ENCODE peak calls at places on chromosomes 3 and 15, in seven cellular contexts. P is Calu3; U is left ventricle myocardium superior; H is central memory CD4-positive, alpha-beta T cell; L is iris pigment epithelial cell; A is GM10248; W is stomach. D is an unnamed sample.

GRCh38 chr3:196796317-196796716 is 56.7 kb downstream of the PAK2 start:
- DNase-seq in P (no peak), U (no peak), H (no peak), L (no peak), A (no peak), W (no peak), D (no peak)

GRCh38 chr3:127915115-127915936 is at the start of gene KBTBD12:
- DNase-seq in P (no peak), U (peak), H (no peak), L (no peak), A (no peak), W (peak), D (no peak)

GRCh38 chr3:108006901-108007331 is 83.9 kb downstream of the CD47 start:
- DNase-seq in P (no peak), U (no peak), H (no peak), L (no peak), A (no peak), W (no peak), D (no peak)

GRCh38 chr15:62165029-62165792 is at the start of gene C2CD4B:
- DNase-seq in P (peak), U (peak), H (no peak), L (no peak), A (peak), W (peak), D (no peak)

GRCh38 chr15:63339006-63339766 is 42.5 kb downstream of the CA12 start:
- DNase-seq in P (no peak), U (no peak), H (no peak), L (no peak), A (no peak), W (no peak), D (no peak)

GRCh38 chr15:74540135-74540760 is 772 bp upstream of the ARID3B start:
- DNase-seq in P (no peak), U (no peak), H (no peak), L (peak), A (no peak), W (no peak), D (no peak)

GRCh38 chr3:71160800-71161546 is 422.6 kb downstream of the FOXP1 start:
- DNase-seq in P (peak), U (no peak), H (no peak), L (peak), A (no peak), W (no peak), D (no peak)

GRCh38 chr15:29089731-29090616 is 179.6 kb downstream of the NSMCE3 start:
- DNase-seq in P (no peak), U (no peak), H (no peak), L (peak), A (no peak), W (no peak), D (no peak)

GRCh38 chr15:32657198-32657886 is 15.8 kb downstream of the SCG5 start:
- DNase-seq in P (no peak), U (no peak), H (peak), L (no peak), A (peak), W (peak), D (no peak)

GRCh38 chr3:141392416-141392815 is 24.1 kb downstream of the ZBTB38 start:
- DNase-seq in P (no peak), U (no peak), H (no peak), L (no peak), A (no peak), W (no peak), D (no peak)

GRCh38 chr15:48928877-48929538 is 34.7 kb downstream of the SHC4 start:
- DNase-seq in P (no peak), U (no peak), H (no peak), L (no peak), A (no peak), W (no peak), D (no peak)

GRCh38 chr15:26438316-26438715 is 334.6 kb downstream of the GABRB3 start:
- DNase-seq in P (no peak), U (no peak), H (no peak), L (no peak), A (no peak), W (no peak), D (no peak)

GRCh38 chr15:76353023-76353577 is 16.5 kb downstream of the ISL2 start:
- DNase-seq in P (no peak), U (no peak), H (no peak), L (no peak), A (no peak), W (no peak), D (no peak)

GRCh38 chr3:29950232-29950631 is 656.2 kb upstream of the TGFBR2 start:
- DNase-seq in P (no peak), U (no peak), H (no peak), L (no peak), A (no peak), W (no peak), D (no peak)

GRCh38 chr3:41893977-41894376 is 67.9 kb downstream of the ULK4 start:
- DNase-seq in P (peak), U (no peak), H (peak), L (peak), A (peak), W (no peak), D (no peak)

GRCh38 chr3:176896640-176897039 is 300.6 kb downstream of the TBL1XR1 start:
- DNase-seq in P (no peak), U (no peak), H (no peak), L (no peak), A (no peak), W (no peak), D (no peak)

GRCh38 chr3:38317186-38317759 is 29.3 kb upstream of the XYLB start:
- DNase-seq in P (no peak), U (no peak), H (no peak), L (no peak), A (no peak), W (no peak), D (no peak)

GRCh38 chr3:105944281-105944680 is 75.5 kb upstream of the CBLB start:
- DNase-seq in P (no peak), U (no peak), H (no peak), L (peak), A (no peak), W (no peak), D (no peak)

GRCh38 chr3:194176274-194176991 is 40.5 kb downstream of the HES1 start:
- DNase-seq in P (no peak), U (no peak), H (no peak), L (peak), A (no peak), W (no peak), D (no peak)

GRCh38 chr3:11953778-11954177 is 50.4 kb upstream of the SYN2 start:
- DNase-seq in P (no peak), U (no peak), H (no peak), L (no peak), A (no peak), W (no peak), D (no peak)

GRCh38 chr3:99670556-99670950 is 32.2 kb downstream of the COL8A1 start:
- DNase-seq in P (no peak), U (no peak), H (no peak), L (no peak), A (no peak), W (no peak), D (no peak)

GRCh38 chr3:170044795-170045244 is 7.0 kb downstream of the GPR160 start:
- DNase-seq in P (no peak), U (no peak), H (no peak), L (no peak), A (peak), W (no peak), D (no peak)

GRCh38 chr3:184368804-184369183 is 7.3 kb downstream of the POLR2H start:
- DNase-seq in P (no peak), U (no peak), H (no peak), L (peak), A (no peak), W (peak), D (no peak)

GRCh38 chr15:83991163-83991562 is 244.4 kb upstream of the GOLGA6L4 start:
- DNase-seq in P (no peak), U (no peak), H (no peak), L (no peak), A (no peak), W (no peak), D (no peak)

GRCh38 chr3:23874359-23875120 is 42.2 kb downstream of the NKIRAS1 start:
- DNase-seq in P (no peak), U (no peak), H (no peak), L (peak), A (no peak), W (no peak), D (peak)

GRCh38 chr3:196624008-196624790 is 15.3 kb upstream of the NRROS start:
- DNase-seq in P (no peak), U (no peak), H (no peak), L (no peak), A (peak), W (no peak), D (no peak)

GRCh38 chr15:94312946-94313345 is 81.6 kb downstream of the MCTP2 start:
- DNase-seq in P (no peak), U (no peak), H (no peak), L (no peak), A (no peak), W (no peak), D (no peak)

GRCh38 chr3:12557472-12558105 is 702 bp downstream of the MKRN2 start:
- DNase-seq in P (no peak), U (no peak), H (no peak), L (peak), A (no peak), W (no peak), D (no peak)

GRCh38 chr15:40867200-40867599 is 6.8 kb downstream of the RHOV start:
- DNase-seq in P (no peak), U (no peak), H (no peak), L (no peak), A (no peak), W (no peak), D (no peak)

GRCh38 chr3:128060473-128061381 is 8.5 kb downstream of the SEC61A1 start:
- DNase-seq in P (no peak), U (no peak), H (no peak), L (peak), A (no peak), W (no peak), D (peak)

D was measured in skeletal muscle cell.